ENCODE peak calls at places on chromosomes 7 and 10, in nine cellular contexts. S, R, B, G, W, F, I, P and U are unnamed samples.

GRCh38 chr10:132104471-132105301 is 38.9 kb downstream of the JAKMIP3 start:
- DNase-seq in S (peak; percentile 38), R (no peak), B (peak; percentile 35), G (no peak), W (no peak), F (no peak), I (no peak), P (no peak), U (no peak)

GRCh38 chr7:45575501-45576248 is 1.5 kb downstream of the ADCY1 start:
- DNase-seq in S (no peak), R (no peak), B (no peak), G (no peak), W (no peak), F (no peak), I (no peak), P (no peak), U (no peak)

GRCh38 chr7:99729501-99730261 is 5.3 kb downstream of the CYP3A7 start:
- DNase-seq in S (peak; percentile 55), R (no peak), B (no peak), G (no peak), W (no peak), F (no peak), I (no peak), P (no peak), U (no peak)

GRCh38 chr10:113960617-113961260 is 82.9 kb upstream of the ADRB1 start:
- DNase-seq in S (no peak), R (no peak), B (no peak), G (peak; percentile 26), W (no peak), F (peak; percentile 34), I (no peak), P (no peak), U (peak; percentile 58)

GRCh38 chr7:20441886-20442505 is 111.3 kb downstream of the ITGB8 start:
- DNase-seq in S (no peak), R (no peak), B (no peak), G (no peak), W (no peak), F (peak; percentile 51), I (no peak), P (no peak), U (no peak)

GRCh38 chr10:30674796-30675195 is 45.2 kb upstream of the LYZL2 start:
- DNase-seq in S (no peak), R (no peak), B (no peak), G (no peak), W (no peak), F (no peak), I (no peak), P (no peak), U (no peak)

GRCh38 chr10:49204119-49204518 is 15.9 kb upstream of the TMEM273 start:
- DNase-seq in S (no peak), R (no peak), B (no peak), G (no peak), W (no peak), F (no peak), I (no peak), P (no peak), U (no peak)

GRCh38 chr10:30538086-30538485 is 91.5 kb downstream of the LYZL2 start:
- DNase-seq in S (no peak), R (no peak), B (no peak), G (no peak), W (no peak), F (peak; percentile 28), I (no peak), P (no peak), U (no peak)

GRCh38 chr10:1715821-1716220 is 21.5 kb downstream of the ADARB2 start:
- DNase-seq in S (no peak), R (no peak), B (peak; percentile 64), G (peak; percentile 75), W (peak; percentile 16), F (no peak), I (no peak), P (peak; percentile 40), U (peak; percentile 16)

GRCh38 chr7:103990991-103991390 is 1.5 kb upstream of the RELN start:
- DNase-seq in S (peak; percentile 50), R (no peak), B (no peak), G (no peak), W (no peak), F (no peak), I (no peak), P (no peak), U (no peak)

GRCh38 chr10:26524161-26524831 is 86.2 kb downstream of the APBB1IP start:
- DNase-seq in S (no peak), R (no peak), B (no peak), G (no peak), W (no peak), F (peak; percentile 63), I (no peak), P (no peak), U (no peak)

GRCh38 chr10:83991986-83992753 is 147.1 kb upstream of the GHITM start:
- DNase-seq in S (no peak), R (no peak), B (peak; percentile 63), G (peak; percentile 78), W (peak; percentile 74), F (peak; percentile 2), I (peak; percentile 35), P (peak; percentile 59), U (peak; percentile 39)

GRCh38 chr10:45418859-45419672 is 45.0 kb downstream of the ALOX5 start:
- DNase-seq in S (peak; percentile 66), R (no peak), B (peak; percentile 78), G (peak; percentile 82), W (no peak), F (peak; percentile 32), I (no peak), P (peak; percentile 78), U (peak; percentile 77)

GRCh38 chr7:6256709-6257535 is 15.5 kb downstream of the CYTH3 start:
- DNase-seq in S (peak; percentile 60), R (no peak), B (peak; percentile 35), G (no peak), W (no peak), F (peak; percentile 80), I (no peak), P (no peak), U (peak; percentile 63)

GRCh38 chr10:90862908-90863514 is 5.2 kb upstream of the HTR7 start:
- DNase-seq in S (no peak), R (no peak), B (no peak), G (peak; percentile 17), W (no peak), F (peak; percentile 43), I (no peak), P (no peak), U (no peak)

GRCh38 chr10:36469585-36469984 is 655.8 kb upstream of the ANKRD30A start:
- DNase-seq in S (no peak), R (no peak), B (no peak), G (no peak), W (no peak), F (peak; percentile 75), I (no peak), P (no peak), U (no peak)

GRCh38 chr7:83937930-83938329 is 256.7 kb downstream of the SEMA3A start:
- DNase-seq in S (no peak), R (no peak), B (no peak), G (no peak), W (no peak), F (no peak), I (no peak), P (no peak), U (no peak)

GRCh38 chr7:83936056-83936703 is 258.4 kb downstream of the SEMA3A start:
- DNase-seq in S (peak; percentile 54), R (peak; percentile 21), B (peak; percentile 66), G (peak; percentile 78), W (peak; percentile 55), F (peak; percentile 62), I (peak; percentile 48), P (peak; percentile 68), U (peak; percentile 68)

GRCh38 chr7:83931968-83932367 is 262.6 kb downstream of the SEMA3A start:
- DNase-seq in S (no peak), R (no peak), B (no peak), G (no peak), W (no peak), F (no peak), I (no peak), P (no peak), U (no peak)

GRCh38 chr7:83930262-83930661 is 264.3 kb downstream of the SEMA3A start:
- DNase-seq in S (no peak), R (no peak), B (no peak), G (no peak), W (no peak), F (no peak), I (no peak), P (no peak), U (no peak)

GRCh38 chr7:83934118-83934734 is 260.4 kb downstream of the SEMA3A start:
- DNase-seq in S (no peak), R (no peak), B (no peak), G (no peak), W (no peak), F (no peak), I (no peak), P (no peak), U (no peak)
- TF ChIP-seq CTCF in S (no peak), R (no peak), B (no peak), G (peak; percentile 41), W (no peak), F (no peak), I (peak; percentile 17), P (peak; percentile 38), U (no peak)

GRCh38 chr7:142483659-142484317 is 225.9 kb upstream of the PRSS58 start:
- DNase-seq in S (no peak), R (no peak), B (no peak), G (no peak), W (no peak), F (no peak), I (no peak), P (no peak), U (no peak)
- TF ChIP-seq CTCF in S (no peak), R (no peak), B (no peak), G (peak; percentile 1), W (peak; percentile 22), F (no peak), I (peak; percentile 1), P (no peak), U (peak; percentile 38)

GRCh38 chr7:133723044-133723443 is 404.1 kb upstream of the LRGUK start:
- DNase-seq in S (no peak), R (no peak), B (no peak), G (no peak), W (no peak), F (no peak), I (no peak), P (no peak), U (no peak)
- TF ChIP-seq CTCF in S (no peak), R (no peak), B (no peak), G (no peak), W (no peak), F (no peak), I (no peak), P (no peak), U (no peak)

DNA sequence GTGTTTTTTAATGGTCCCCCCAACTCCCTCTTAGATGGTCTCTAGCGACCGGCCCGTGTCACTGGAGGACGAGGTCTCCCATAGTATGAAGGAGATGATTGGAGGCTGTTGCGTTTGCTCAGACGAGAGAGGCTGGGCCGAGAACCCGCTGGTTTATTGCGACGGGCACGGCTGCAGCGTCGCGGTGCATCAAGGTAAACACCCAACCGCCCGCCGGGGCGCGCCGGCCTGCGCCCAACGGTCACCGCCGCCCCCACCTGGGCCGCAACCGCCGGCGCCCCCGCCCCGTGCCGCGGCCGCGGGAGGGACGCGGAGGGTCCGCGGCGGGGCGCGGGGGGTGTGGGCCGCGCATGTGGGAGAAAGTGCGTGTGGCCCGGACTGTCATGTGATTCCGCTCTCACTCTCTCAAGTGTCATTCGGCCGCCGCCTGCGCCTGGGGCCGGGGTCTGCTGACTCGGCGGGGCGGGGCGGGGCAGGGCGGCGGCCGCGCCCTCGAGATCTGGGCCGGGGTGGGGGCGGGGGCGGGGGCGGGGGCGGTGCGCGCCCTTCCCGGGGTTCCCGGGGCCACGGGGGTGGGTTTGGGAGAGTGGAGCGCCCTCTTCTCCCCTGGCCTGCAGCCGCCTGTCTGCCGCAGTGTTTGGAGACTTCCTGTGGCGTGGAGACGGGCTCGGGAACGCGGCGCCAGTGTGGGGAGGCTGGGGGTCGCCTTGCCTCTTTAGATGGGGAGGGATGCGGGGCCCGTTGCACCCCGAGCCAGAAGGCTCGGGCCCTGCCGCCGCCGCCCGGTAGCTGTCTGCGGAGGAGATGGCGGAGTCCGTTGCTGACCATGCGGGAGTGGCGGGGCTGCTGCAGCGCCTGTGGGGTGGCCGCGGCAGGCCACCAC is 820 bp downstream of the MLLT10 start:
- DNase-seq in S (peak; percentile 72), R (no peak), B (peak; percentile 72), G (peak; percentile 87), W (peak; percentile 37), F (peak; percentile 56), I (peak; percentile 47), P (peak; percentile 77), U (peak; percentile 65)
- TF ChIP-seq CTCF in S (no peak), R (no peak), B (no peak), G (no peak), W (no peak), F (no peak), I (no peak), P (no peak), U (no peak)